ENCODE peak calls at places on chromosome 22, in nine cellular contexts. E, T, C, L, V, I, W, D and P are unnamed samples.

GRCh38 chr22:46390652-46391301 is 55.3 kb downstream of the TRMU start:
- DNase-seq in E (peak; percentile 61), T (no peak), C (no peak), L (peak; percentile 31), V (no peak), I (peak; percentile 62), W (no peak), D (peak; percentile 14), P (no peak)

GRCh38 chr22:29539105-29539504 is 14.5 kb downstream of the THOC5 start:
- DNase-seq in E (no peak), T (no peak), C (no peak), L (no peak), V (no peak), I (no peak), W (no peak), D (no peak), P (no peak)

GRCh38 chr22:28600546-28601143 is 79.0 kb downstream of the TTC28 start:
- DNase-seq in E (no peak), T (peak; percentile 23), C (no peak), L (peak; percentile 19), V (peak; percentile 44), I (peak; percentile 37), W (peak; percentile 26), D (peak; percentile 76), P (peak; percentile 20)

GRCh38 chr22:43297246-43298061 is 45.7 kb downstream of the SCUBE1 start:
- DNase-seq in E (no peak), T (no peak), C (no peak), L (no peak), V (no peak), I (no peak), W (no peak), D (no peak), P (no peak)

GRCh38 chr22:40414306-40414705 is 43.9 kb downstream of the SGSM3 start:
- DNase-seq in E (no peak), T (no peak), C (no peak), L (no peak), V (peak; percentile 16), I (no peak), W (no peak), D (no peak), P (no peak)

GRCh38 chr22:39414886-39415285 is 15.3 kb downstream of the TAB1 start:
- DNase-seq in E (peak; percentile 66), T (no peak), C (no peak), L (no peak), V (no peak), I (no peak), W (no peak), D (no peak), P (no peak)

GRCh38 chr22:36528336-36528735 is 630 bp downstream of the EIF3D start:
- DNase-seq in E (no peak), T (no peak), C (no peak), L (no peak), V (no peak), I (no peak), W (no peak), D (peak; percentile 5), P (no peak)

GRCh38 chr22:29030618-29031235 is 30.9 kb downstream of the C22orf31 start:
- DNase-seq in E (peak; percentile 73), T (no peak), C (peak; percentile 42), L (no peak), V (peak; percentile 84), I (no peak), W (peak; percentile 79), D (peak; percentile 96), P (no peak)

GRCh38 chr22:42904049-42904448 is 47.0 kb upstream of the ARFGAP3 start:
- DNase-seq in E (no peak), T (no peak), C (no peak), L (no peak), V (no peak), I (no peak), W (no peak), D (no peak), P (no peak)

GRCh38 chr22:41571786-41572185 is 11.0 kb downstream of the CSDC2 start:
- DNase-seq in E (no peak), T (no peak), C (no peak), L (no peak), V (no peak), I (no peak), W (no peak), D (no peak), P (no peak)

GRCh38 chr22:41043727-41044126 is 48.7 kb upstream of the EP300 start:
- DNase-seq in E (no peak), T (no peak), C (no peak), L (no peak), V (no peak), I (no peak), W (no peak), D (no peak), P (peak; percentile 82)

GRCh38 chr22:45163074-45163416 is 680 bp upstream of the NUP50 start:
- DNase-seq in E (no peak), T (peak; percentile 36), C (no peak), L (peak; percentile 14), V (no peak), I (no peak), W (no peak), D (peak; percentile 46), P (no peak)

GRCh38 chr22:50269573-50270301 is 443 bp downstream of the MAPK11 start:
- DNase-seq in E (peak; percentile 53), T (no peak), C (no peak), L (no peak), V (no peak), I (no peak), W (no peak), D (peak; percentile 54), P (no peak)

GRCh38 chr22:23401111-23401909 is 178.8 kb downstream of the IGLL1 start:
- DNase-seq in E (no peak), T (no peak), C (no peak), L (no peak), V (no peak), I (peak; percentile 96), W (peak; percentile 83), D (peak; percentile 66), P (no peak)

GRCh38 chr22:31692186-31692886 is 30.3 kb upstream of the PISD start:
- DNase-seq in E (no peak), T (no peak), C (no peak), L (no peak), V (no peak), I (peak; percentile 69), W (peak; percentile 11), D (peak; percentile 50), P (peak; percentile 12)

GRCh38 chr22:30298005-30298701 is 8.8 kb upstream of the CASTOR1 start:
- DNase-seq in E (no peak), T (no peak), C (no peak), L (no peak), V (no peak), I (no peak), W (no peak), D (no peak), P (no peak)

GRCh38 chr22:39428597-39429071 is 28.2 kb upstream of the MGAT3 start:
- DNase-seq in E (no peak), T (no peak), C (peak; percentile 94), L (no peak), V (no peak), I (no peak), W (peak; percentile 89), D (peak; percentile 87), P (no peak)

GRCh38 chr22:38850941-38851849 is 7.4 kb upstream of the NPTXR start:
- DNase-seq in E (no peak), T (no peak), C (no peak), L (no peak), V (peak; percentile 57), I (no peak), W (peak; percentile 64), D (peak; percentile 60), P (no peak)

GRCh38 chr22:22712666-22713365 is 68.4 kb downstream of the GGTLC2 start:
- DNase-seq in E (no peak), T (no peak), C (no peak), L (no peak), V (no peak), I (no peak), W (no peak), D (no peak), P (no peak)

GRCh38 chr22:46050916-46051614 is 74.1 kb upstream of the WNT7B start:
- DNase-seq in E (peak; percentile 12), T (no peak), C (no peak), L (no peak), V (no peak), I (no peak), W (no peak), D (no peak), P (peak; percentile 46)

GRCh38 chr22:38777087-38777671 is 16.8 kb downstream of the DNAL4 start:
- DNase-seq in E (no peak), T (no peak), C (no peak), L (no peak), V (no peak), I (no peak), W (no peak), D (no peak), P (no peak)